ENCODE peak calls at places on chromosomes 2 and 18, in seven cellular contexts. Y is NCI-H226; B is coronary artery; A is posterior cingulate gyrus; E is iris pigment epithelial cell; P is natural killer cell treated with Interleukin-12 subunit alpha and Interleukin-12 subunit beta and Interleukin-15 and Interleukin-18, amount 100 ng/mL, for 72 hours; G is Peyer's patch. N is an unnamed sample.

GRCh38 chr2:133264951-133265949 is 303.0 kb downstream of the NCKAP5 start:
- DNase-seq in B (no peak), A (peak; percentile 78), Y (no peak), P (no peak), E (no peak), G (no peak), N (no peak)

GRCh38 chr2:20728114-20728758 is 61.3 kb downstream of the GDF7 start:
- DNase-seq in Y (peak; percentile 42), A (no peak), P (no peak), B (no peak), G (no peak), E (peak; percentile 56), N (no peak)

GRCh38 chr18:49976810-49977209 is 163.5 kb upstream of the ACAA2 start:
- DNase-seq in G (no peak), P (no peak), E (no peak), Y (no peak), B (no peak), A (no peak), N (no peak)

GRCh38 chr2:135798762-135799161 is 38.2 kb downstream of the LCT start:
- DNase-seq in E (peak; percentile 47), A (no peak), Y (no peak), G (no peak), B (no peak), P (no peak), N (no peak)

GRCh38 chr2:185145316-185146121 is 547.2 kb downstream of the ZNF804A start:
- DNase-seq in G (no peak), P (no peak), B (no peak), E (no peak), Y (no peak), A (peak; percentile 72), N (no peak)

GRCh38 chr18:79242246-79242645 is 153.5 kb upstream of the NFATC1 start:
- DNase-seq in A (no peak), P (no peak), B (no peak), G (no peak), Y (no peak), E (no peak), N (no peak)

GRCh38 chr18:46607926-46608325 is 49.1 kb downstream of the LOXHD1 start:
- DNase-seq in Y (no peak), P (no peak), A (no peak), B (no peak), G (no peak), E (no peak), N (no peak)

GRCh38 chr2:65345626-65346025 is 86.8 kb downstream of the SPRED2 start:
- DNase-seq in G (no peak), Y (no peak), E (no peak), P (no peak), A (no peak), B (no peak), N (no peak)

GRCh38 chr2:84781942-84782716 is 98.8 kb downstream of the TRABD2A start:
- DNase-seq in G (peak; percentile 86), P (peak; percentile 63), A (no peak), B (no peak), E (peak; percentile 55), Y (peak; percentile 75), N (no peak)

GRCh38 chr2:11533278-11534077 is at the start of gene GREB1:
- DNase-seq in P (no peak), A (no peak), E (peak; percentile 54), G (no peak), Y (no peak), B (no peak), N (no peak)

GRCh38 chr2:222952204-222952603 is 91.4 kb downstream of the ACSL3 start:
- DNase-seq in G (no peak), A (no peak), B (no peak), Y (no peak), P (no peak), E (no peak), N (no peak)

GRCh38 chr18:70931942-70932814 is 643.3 kb downstream of the SOCS6 start:
- DNase-seq in A (no peak), B (no peak), G (no peak), Y (no peak), P (no peak), E (peak; percentile 38), N (no peak)

GRCh38 chr18:34709631-34710429 is at the start of gene DTNA:
- DNase-seq in E (peak; percentile 96), B (no peak), A (no peak), P (no peak), Y (peak; percentile 39), G (no peak), N (no peak)

GRCh38 chr18:56199580-56200320 is 438.6 kb downstream of the TXNL1 start:
- DNase-seq in Y (no peak), P (no peak), B (no peak), A (no peak), E (no peak), G (no peak), N (no peak)

GRCh38 chr2:109396338-109397180 is 217.2 kb downstream of the SEPTIN10 start:
- DNase-seq in G (no peak), A (no peak), Y (no peak), B (no peak), E (no peak), P (no peak), N (no peak)

GRCh38 chr18:76491436-76491800 is 3.6 kb downstream of the ZNF516 start:
- DNase-seq in P (peak; percentile 74), B (no peak), G (peak; percentile 86), Y (peak; percentile 3), E (peak; percentile 59), A (no peak), N (peak; percentile 90)

GRCh38 chr2:214242797-214243196 is 168.1 kb upstream of the VWC2L start:
- DNase-seq in B (no peak), P (no peak), Y (no peak), A (no peak), G (no peak), E (no peak), N (no peak)

GRCh38 chr2:70248145-70248809 is at the start of gene TIA1:
- DNase-seq in E (peak; percentile 96), B (peak; percentile 97), Y (peak; percentile 95), P (peak; percentile 99), A (peak; percentile 98), G (peak; percentile 100), N (peak; percentile 50)

GRCh38 chr18:72940509-72940908 is 72.7 kb upstream of the NETO1 start:
- DNase-seq in E (no peak), Y (no peak), B (no peak), P (no peak), G (no peak), A (no peak), N (no peak)

GRCh38 chr2:75609937-75610508 is 36.6 kb upstream of the MRPL19 start:
- DNase-seq in B (no peak), Y (no peak), P (no peak), G (no peak), A (no peak), E (peak; percentile 26), N (no peak)